ENCODE peak calls at places on chromosomes 1 and 21, in six cellular contexts. U is RPMI7951; R is stomach; P is stimulated activated naive CD4-positive, alpha-beta T cell treated with Interleukin-2 at 50 U/mL for 16 hours; Q is GM13976; S is NCI-H1092. T is an unnamed sample.

GRCh38 chr1:210617306-210617705 is 288.6 kb downstream of the HHAT start:
- DNase-seq in R (no peak), P (no peak), U (no peak), Q (no peak), S (no peak), T (no peak)

GRCh38 chr1:228465134-228465533 is 22.0 kb upstream of the RNF187 start:
- DNase-seq in P (no peak), S (no peak), R (no peak), U (no peak), Q (no peak), T (no peak)

GRCh38 chr1:89686520-89686919 is 53.6 kb downstream of the LRRC8C start:
- DNase-seq in R (no peak), U (no peak), P (no peak), Q (no peak), S (no peak), T (no peak)

GRCh38 chr1:159786966-159787365 is 6.2 kb downstream of the DUSP23 start:
- DNase-seq in P (no peak), U (no peak), S (no peak), R (no peak), Q (no peak), T (no peak)

GRCh38 chr1:7285856-7286454 is 485.1 kb upstream of the VAMP3 start:
- DNase-seq in P (no peak), R (no peak), S (no peak), U (no peak), Q (no peak), T (no peak)

GRCh38 chr1:94947453-94947852 is 20.5 kb upstream of the CNN3 start:
- DNase-seq in P (no peak), U (no peak), R (no peak), Q (no peak), S (no peak), T (no peak)

GRCh38 chr1:94858276-94858675 is 38.1 kb downstream of the SLC44A3 start:
- DNase-seq in R (no peak), S (no peak), Q (no peak), U (peak), P (no peak), T (no peak)

GRCh38 chr1:70717211-70717610 is 306.1 kb downstream of the CTH start:
- DNase-seq in Q (no peak), R (no peak), P (no peak), U (no peak), S (no peak), T (no peak)

GRCh38 chr1:199202331-199202730 is 563.5 kb downstream of the PTPRC start:
- DNase-seq in U (no peak), S (no peak), Q (no peak), R (no peak), P (no peak), T (no peak)

GRCh38 chr21:16046625-16047340 is 317.0 kb downstream of the USP25 start:
- DNase-seq in P (no peak), S (no peak), Q (no peak), U (no peak), R (no peak), T (no peak)

GRCh38 chr1:177278626-177279390 is 108.0 kb downstream of the BRINP2 start:
- DNase-seq in P (no peak), U (peak), Q (no peak), S (no peak), R (no peak), T (no peak)

GRCh38 chr1:23528245-23528978 is 2.6 kb downstream of the E2F2 start:
- DNase-seq in R (peak), U (peak), Q (peak), P (peak), S (peak), T (peak)

GRCh38 chr1:27356628-27357280 is 10.0 kb downstream of the MAP3K6 start:
- DNase-seq in S (no peak), R (peak), U (no peak), P (peak), Q (no peak), T (peak)

GRCh38 chr1:5769146-5769545 is 223.1 kb downstream of the NPHP4 start:
- DNase-seq in Q (no peak), R (no peak), U (no peak), P (no peak), S (no peak), T (no peak)

GRCh38 chr1:109728870-109729269 is 12.0 kb downstream of the GSTM3 start:
- DNase-seq in S (no peak), R (peak), Q (no peak), U (no peak), P (no peak), T (no peak)

GRCh38 chr1:156502749-156503671 is 2.4 kb upstream of the MEF2D start:
- DNase-seq in S (no peak), R (peak), P (no peak), U (peak), Q (no peak), T (no peak)

GRCh38 chr21:45923146-45923545 is 58.4 kb upstream of the COL6A1 start:
- DNase-seq in Q (no peak), U (peak), R (peak), P (peak), S (no peak), T (peak)

GRCh38 chr1:72281637-72282270 is 585 bp downstream of the NEGR1 start:
- DNase-seq in U (peak), Q (no peak), R (no peak), P (no peak), S (peak), T (no peak)

GRCh38 chr1:226457307-226457712 is 49.4 kb upstream of the PARP1 start:
- DNase-seq in Q (no peak), U (no peak), R (no peak), S (no peak), P (peak), T (peak)

GRCh38 chr1:79497193-79497773 is 490.8 kb upstream of the ADGRL4 start:
- DNase-seq in U (no peak), R (no peak), P (no peak), S (no peak), Q (peak), T (no peak)

T was measured in activated effector memory CD4-positive, alpha-beta T cell treated with Interleukin-2 at 50 U/mL for 16 hours.